ENCODE peak calls at places on chromosomes 13 and 19, in nine cellular contexts. D, O, I, M, Z, H, P, A and N are unnamed samples.

GRCh38 chr19:40461669-40462221 is 3.8 kb downstream of the BLVRB start:
- DNase-seq in Z (no peak), P (peak; percentile 68), O (no peak), M (no peak), I (no peak), H (no peak), D (no peak), A (no peak), N (peak; percentile 43)

GRCh38 chr13:30766957-30767603 is 31.7 kb downstream of the ALOX5AP start:
- DNase-seq in M (no peak), Z (no peak), D (no peak), I (no peak), P (no peak), A (no peak), O (no peak), H (no peak), N (no peak)

GRCh38 chr19:48319647-48320537 is 5.5 kb upstream of the EMP3 start:
- DNase-seq in I (peak; percentile 79), A (peak; percentile 97), O (peak; percentile 91), H (peak; percentile 91), Z (peak; percentile 91), D (peak; percentile 89), P (peak; percentile 90), M (peak; percentile 73), N (peak; percentile 91)

GRCh38 chr13:107395927-107396757 is 819.2 kb downstream of the LIG4 start:
- DNase-seq in H (no peak), M (no peak), A (no peak), P (no peak), O (no peak), D (no peak), Z (no peak), I (no peak), N (no peak)

GRCh38 chr19:31548941-31549340 is 199.7 kb upstream of the TSHZ3 start:
- DNase-seq in A (no peak), I (no peak), H (no peak), P (peak; percentile 27), M (no peak), O (no peak), Z (no peak), D (no peak), N (no peak)

GRCh38 chr19:35608250-35608649 is 4.3 kb upstream of the HAUS5 start:
- DNase-seq in O (no peak), P (no peak), A (no peak), Z (no peak), M (no peak), D (no peak), H (no peak), I (no peak), N (no peak)

GRCh38 chr19:35665157-35665556 is 1.2 kb upstream of the UPK1A start:
- DNase-seq in Z (no peak), H (peak; percentile 59), P (peak; percentile 35), A (no peak), M (no peak), I (no peak), D (no peak), O (no peak), N (no peak)

GRCh38 chr19:17348700-17349099 is 11.3 kb downstream of the GTPBP3 start:
- DNase-seq in A (peak; percentile 64), M (peak; percentile 16), I (no peak), D (peak; percentile 43), P (peak; percentile 81), Z (no peak), O (peak; percentile 77), H (no peak), N (no peak)

GRCh38 chr19:18496167-18496979 is 25.5 kb downstream of the ELL start:
- DNase-seq in O (no peak), I (no peak), P (no peak), H (no peak), M (peak; percentile 70), Z (peak; percentile 89), A (no peak), D (no peak), N (peak; percentile 73)

GRCh38 chr13:50230365-50230978 is 215.2 kb downstream of the KCNRG start:
- DNase-seq in H (no peak), P (no peak), A (no peak), I (no peak), O (no peak), D (no peak), Z (no peak), M (no peak), N (no peak)

GRCh38 chr19:49057636-49058234 is at the start of gene CGB7:
- DNase-seq in O (peak; percentile 84), D (peak; percentile 77), Z (peak; percentile 81), M (peak; percentile 79), A (peak; percentile 92), H (peak; percentile 86), I (peak; percentile 29), P (peak; percentile 79), N (peak; percentile 79)

GRCh38 chr19:30498707-30499106 is 126.5 kb downstream of the ZNF536 start:
- DNase-seq in Z (no peak), M (peak; percentile 26), O (no peak), D (no peak), I (no peak), H (peak; percentile 56), P (no peak), A (peak; percentile 81), N (no peak)

GRCh38 chr13:96053003-96053703 is at the start of gene UGGT2:
- DNase-seq in Z (peak; percentile 97), P (peak; percentile 98), D (peak; percentile 91), A (peak; percentile 88), M (peak; percentile 92), I (peak; percentile 87), H (peak; percentile 99), O (peak; percentile 96), N (peak; percentile 97)

GRCh38 chr19:49491804-49492572 is 4.2 kb upstream of the RPS11 start:
- DNase-seq in H (no peak), D (no peak), I (no peak), A (no peak), Z (no peak), M (no peak), P (no peak), O (no peak), N (no peak)

GRCh38 chr19:58356236-58356970 is 3.1 kb upstream of the A1BG start:
- DNase-seq in P (peak; percentile 46), A (no peak), I (no peak), H (peak; percentile 84), Z (no peak), D (no peak), O (no peak), M (no peak), N (no peak)

GRCh38 chr13:32624441-32624840 is 38.2 kb downstream of the PDS5B start:
- DNase-seq in I (no peak), D (no peak), H (no peak), M (no peak), A (no peak), Z (no peak), P (no peak), O (no peak), N (no peak)

GRCh38 chr19:43526884-43527859 is at the start of gene ETHE1:
- DNase-seq in I (peak; percentile 60), H (peak; percentile 97), P (peak; percentile 93), O (peak; percentile 88), M (peak; percentile 92), D (peak; percentile 89), A (peak; percentile 92), Z (peak; percentile 84), N (peak; percentile 92)
- TF ChIP-seq POLR2A in I (peak; percentile 67), H (peak; percentile 59), P (peak; percentile 67), O (peak; percentile 53), M (peak; percentile 72), D (peak; percentile 96), A (peak; percentile 62), Z (no peak), N (peak; percentile 95)

DNA sequence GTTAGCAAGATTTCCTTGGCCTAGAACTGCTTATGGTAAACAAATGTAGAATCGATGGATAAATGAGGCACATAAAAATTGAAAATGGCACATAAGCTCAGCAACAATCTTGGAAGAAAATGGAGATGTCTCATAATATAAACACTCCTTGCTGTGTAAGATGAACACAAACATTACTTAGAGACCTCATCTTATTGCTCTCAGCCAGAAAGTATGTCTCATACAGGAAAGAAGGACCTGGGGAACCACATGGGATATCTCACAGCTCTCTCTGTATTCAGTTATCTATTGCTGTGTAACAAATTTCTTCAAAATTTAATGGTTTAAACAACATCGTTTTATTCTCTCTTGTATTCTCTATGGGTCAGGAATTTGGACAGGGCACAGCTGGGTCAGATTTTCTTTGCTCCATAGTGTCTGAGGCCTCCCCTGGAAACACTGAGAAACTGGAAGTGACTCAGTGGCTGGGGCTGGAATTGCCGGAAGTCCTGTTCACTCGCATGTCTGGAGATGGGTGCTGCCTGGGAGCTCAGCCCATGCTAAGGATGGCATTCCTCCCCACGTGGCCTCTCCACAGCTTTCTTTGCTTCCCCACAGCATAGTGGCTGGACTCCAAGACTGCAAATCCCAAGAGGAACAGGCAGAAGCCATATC is 105.1 kb downstream of the NUFIP1 start:
- DNase-seq in O (no peak), M (no peak), I (no peak), Z (no peak), D (no peak), P (no peak), H (no peak), A (no peak), N (no peak)
- TF ChIP-seq EP300 in O (no peak), M (no peak), I (no peak), Z (no peak), D (no peak), P (no peak), H (no peak), A (no peak), N (no peak)

GRCh38 chr19:42269518-42270345 is 680 bp downstream of the CIC start:
- DNase-seq in P (peak; percentile 77), A (no peak), D (no peak), Z (no peak), I (no peak), O (peak; percentile 79), H (no peak), M (no peak), N (no peak)

GRCh38 chr19:42268704-42269517 is at the start of gene CIC:
- DNase-seq in O (peak; percentile 100), I (peak; percentile 99), D (peak; percentile 100), P (peak; percentile 100), H (peak; percentile 98), M (peak; percentile 85), Z (peak; percentile 100), A (peak; percentile 99), N (peak; percentile 100)

GRCh38 chr19:42270346-42271044 is 1.4 kb downstream of the CIC start:
- DNase-seq in M (no peak), Z (peak; percentile 63), A (no peak), D (no peak), O (peak; percentile 86), I (peak; percentile 44), P (peak; percentile 92), H (peak; percentile 79), N (peak; percentile 63)

GRCh38 chr19:42267644-42268141 is 1.4 kb upstream of the CIC start:
- DNase-seq in H (no peak), P (peak; percentile 61), D (no peak), Z (no peak), I (no peak), A (no peak), M (no peak), O (no peak), N (peak; percentile 22)

GRCh38 chr19:42268142-42268703 is 829 bp upstream of the CIC start:
- DNase-seq in A (peak; percentile 96), D (peak; percentile 100), I (peak; percentile 99), Z (peak; percentile 99), O (peak; percentile 100), M (peak; percentile 88), P (peak; percentile 100), H (peak; percentile 98), N (peak; percentile 99)
- TF ChIP-seq POLR2A in A (peak; percentile 60), D (peak; percentile 58), I (peak; percentile 98), Z (no peak), O (peak; percentile 54), M (peak; percentile 73), P (peak; percentile 79), H (peak; percentile 78), N (peak; percentile 77)

GRCh38 chr19:54449701-54450069 is 686 bp downstream of the LENG8 start:
- DNase-seq in D (no peak), A (no peak), Z (no peak), H (no peak), P (no peak), O (no peak), I (no peak), M (no peak), N (no peak)
- TF ChIP-seq EP300 in D (no peak), A (no peak), Z (no peak), H (no peak), P (no peak), O (no peak), I (no peak), M (no peak), N (no peak)